ENCODE peak calls at places on chromosomes 12 and 14, in seven cellular contexts. F, U, X, J, T, W and A are unnamed samples.

GRCh38 chr12:127241056-127241830 is 1025.7 kb upstream of the TMEM132C start:
- DNase-seq in F (no peak), U (no peak), X (no peak), J (no peak), T (no peak), W (no peak), A (no peak)

GRCh38 chr14:36856095-36856878 is 194.6 kb downstream of the PAX9 start:
- DNase-seq in F (no peak), U (peak; percentile 40), X (no peak), J (no peak), T (peak; percentile 41), W (no peak), A (no peak)

GRCh38 chr12:109927622-109928021 is 27.5 kb downstream of the TCHP start:
- DNase-seq in F (no peak), U (no peak), X (peak; percentile 78), J (peak; percentile 47), T (peak; percentile 44), W (no peak), A (peak; percentile 60)

GRCh38 chr14:51817326-51817725 is 43.1 kb upstream of the GNG2 start:
- DNase-seq in F (no peak), U (no peak), X (no peak), J (no peak), T (no peak), W (no peak), A (no peak)

GRCh38 chr12:132146772-132147422 is 2.6 kb downstream of the NOC4L start:
- DNase-seq in F (peak; percentile 71), U (no peak), X (no peak), J (no peak), T (no peak), W (no peak), A (no peak)

GRCh38 chr14:23360496-23360895 is 4.5 kb downstream of the EFS start:
- DNase-seq in F (peak; percentile 82), U (no peak), X (peak; percentile 35), J (no peak), T (peak; percentile 54), W (no peak), A (peak; percentile 38)

GRCh38 chr12:3225154-3225795 is 148.1 kb downstream of the TSPAN9 start:
- DNase-seq in F (no peak), U (no peak), X (no peak), J (peak; percentile 94), T (no peak), W (no peak), A (peak; percentile 58)

GRCh38 chr12:94615284-94616216 is 34.8 kb downstream of the TMCC3 start:
- DNase-seq in F (no peak), U (peak; percentile 33), X (peak; percentile 53), J (peak; percentile 69), T (peak; percentile 35), W (no peak), A (peak; percentile 28)

GRCh38 chr14:27929823-27930347 is 836.7 kb upstream of the FOXG1 start:
- DNase-seq in F (no peak), U (no peak), X (no peak), J (no peak), T (no peak), W (no peak), A (no peak)

GRCh38 chr14:43795600-43796228 is 711.4 kb downstream of the FSCB start:
- DNase-seq in F (no peak), U (no peak), X (no peak), J (no peak), T (peak; percentile 50), W (no peak), A (no peak)

GRCh38 chr12:32331133-32331532 is 68.2 kb upstream of the FGD4 start:
- DNase-seq in F (no peak), U (no peak), X (no peak), J (peak; percentile 50), T (peak; percentile 16), W (no peak), A (no peak)

GRCh38 chr12:116443706-116444589 is 115.2 kb upstream of the MAP1LC3B2 start:
- DNase-seq in F (no peak), U (peak; percentile 25), X (no peak), J (no peak), T (no peak), W (no peak), A (no peak)

DNA sequence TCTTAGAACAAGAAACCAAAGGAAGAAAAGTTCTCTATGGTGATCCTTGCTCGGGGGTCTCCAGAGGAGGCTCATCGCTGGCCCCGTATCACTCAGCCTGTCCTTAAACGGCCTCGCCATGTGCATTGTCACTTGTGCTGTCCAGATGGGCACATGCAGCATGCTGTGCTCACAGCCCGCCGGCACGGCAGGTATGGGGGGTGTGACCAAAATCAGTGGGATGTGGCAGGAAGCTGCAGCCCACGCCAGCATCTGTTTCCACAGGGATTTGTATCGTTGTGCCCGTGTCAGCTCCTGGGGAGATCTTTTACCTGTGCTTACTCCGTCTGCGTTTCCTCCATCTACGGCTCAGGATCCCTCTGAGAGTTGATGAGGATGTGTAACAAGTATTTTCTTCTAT is 2.6 kb upstream of the SLC39A2 start:
- DNase-seq in F (no peak), U (no peak), X (no peak), J (no peak), T (no peak), W (no peak), A (no peak)
- TF ChIP-seq POLR2A in F (no peak), U (no peak), X (no peak), J (no peak), T (no peak), W (no peak), A (no peak)

GRCh38 chr12:68746572-68747180 is 700 bp downstream of the SLC35E3 start:
- DNase-seq in F (peak; percentile 91), U (peak; percentile 42), X (peak; percentile 42), J (peak; percentile 73), T (peak; percentile 48), W (peak; percentile 13), A (peak; percentile 53)

GRCh38 chr12:68749443-68749842 is 3.5 kb downstream of the SLC35E3 start:
- DNase-seq in F (no peak), U (no peak), X (no peak), J (no peak), T (no peak), W (no peak), A (no peak)

GRCh38 chr12:68745376-68745903 is 536 bp upstream of the SLC35E3 start:
- DNase-seq in F (no peak), U (no peak), X (peak; percentile 10), J (no peak), T (no peak), W (no peak), A (no peak)

GRCh38 chr12:68743416-68743815 is 2.6 kb upstream of the SLC35E3 start:
- DNase-seq in F (no peak), U (no peak), X (no peak), J (no peak), T (no peak), W (no peak), A (no peak)

GRCh38 chr12:68745904-68746571 is at the start of gene SLC35E3:
- DNase-seq in F (peak; percentile 99), U (peak; percentile 90), X (peak; percentile 95), J (peak; percentile 85), T (peak; percentile 88), W (peak; percentile 77), A (peak; percentile 93)
- TF ChIP-seq POLR2A in F (no peak), U (peak; percentile 77), X (peak; percentile 85), J (peak; percentile 79), T (peak; percentile 74), W (peak; percentile 91), A (peak; percentile 79)

GRCh38 chr12:14948672-14949071 is 10.3 kb upstream of the ERP27 start:
- DNase-seq in F (no peak), U (no peak), X (no peak), J (peak; percentile 93), T (no peak), W (peak; percentile 90), A (no peak)
- TF ChIP-seq POLR2A in F (no peak), U (no peak), X (no peak), J (peak; percentile 82), T (no peak), W (peak; percentile 79), A (no peak)

GRCh38 chr14:69076341-69076740 is 76.6 kb downstream of the DCAF5 start:
- DNase-seq in F (no peak), U (no peak), X (no peak), J (no peak), T (no peak), W (no peak), A (no peak)

GRCh38 chr14:69077841-69078240 is 75.1 kb downstream of the DCAF5 start:
- DNase-seq in F (no peak), U (no peak), X (peak; percentile 31), J (peak; percentile 76), T (no peak), W (no peak), A (peak; percentile 26)

GRCh38 chr14:69073429-69073828 is 79.5 kb downstream of the DCAF5 start:
- DNase-seq in F (no peak), U (no peak), X (no peak), J (no peak), T (no peak), W (no peak), A (no peak)

GRCh38 chr14:69072584-69072983 is 80.3 kb downstream of the DCAF5 start:
- DNase-seq in F (no peak), U (no peak), X (no peak), J (no peak), T (no peak), W (no peak), A (no peak)

GRCh38 chr14:69073925-69074324 is 79.0 kb downstream of the DCAF5 start:
- DNase-seq in F (no peak), U (no peak), X (no peak), J (no peak), T (no peak), W (no peak), A (no peak)
- TF ChIP-seq POLR2A in F (no peak), U (no peak), X (no peak), J (no peak), T (no peak), W (no peak), A (no peak)

DNA sequence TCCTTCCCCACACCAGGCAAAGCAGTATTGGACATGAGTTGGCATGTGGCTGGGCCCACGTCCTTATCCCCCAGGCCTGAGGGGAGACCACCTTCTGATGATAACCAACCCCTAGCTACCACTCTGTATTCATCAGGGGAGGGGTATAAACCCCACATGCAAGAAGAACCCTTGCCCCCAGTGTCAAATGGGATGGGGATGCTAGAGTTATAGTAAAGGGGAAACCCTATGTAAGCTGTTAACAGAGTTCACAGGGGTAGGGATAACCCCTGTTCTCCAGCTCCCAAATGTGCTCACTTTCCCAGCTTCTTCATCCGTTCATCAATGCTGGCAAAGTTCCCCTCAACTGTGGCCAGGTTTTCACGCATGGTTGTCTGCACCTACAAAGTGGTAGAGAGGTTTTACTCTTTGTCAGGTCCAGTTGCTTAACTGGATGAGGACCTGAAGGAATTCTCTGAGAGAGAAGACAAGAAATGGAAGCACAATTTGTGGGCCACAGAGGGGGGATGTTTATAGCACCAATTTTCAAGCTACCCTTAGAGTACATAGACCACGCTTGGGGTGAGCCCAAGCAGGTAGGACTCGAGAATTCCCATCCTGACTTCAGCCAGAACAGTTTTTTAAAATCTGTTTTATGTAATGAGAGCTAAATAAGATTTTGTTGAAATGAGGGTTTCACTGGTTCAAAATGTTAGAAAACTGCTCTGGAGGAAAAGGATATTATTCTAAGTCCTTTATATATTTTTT is 7.9 kb downstream of the MBD6 start:
- DNase-seq in F (no peak), U (no peak), X (no peak), J (no peak), T (no peak), W (no peak), A (no peak)
- TF ChIP-seq POLR2A in F (no peak), U (no peak), X (no peak), J (no peak), T (no peak), W (peak; percentile 38), A (no peak)

GRCh38 chr12:40058721-40059190 is 47.1 kb downstream of the SLC2A13 start:
- DNase-seq in F (no peak), U (no peak), X (no peak), J (no peak), T (no peak), W (no peak), A (no peak)
- TF ChIP-seq POLR2A in F (no peak), U (no peak), X (no peak), J (no peak), T (no peak), W (no peak), A (no peak)